ENCODE peak calls at places on chromosome 12, in five cellular contexts. One of them, this sample, is unnamed.

GRCh38 chr12:130994821-130995375 is 41.2 kb downstream of the ADGRD1 start:
- DNase-seq in prostate gland: no peak
- DNase-seq in Panc1: no peak
- DNase-seq in K562: no peak
- DNase-seq in HCT116: no peak
- DNase-seq in this sample: no peak

GRCh38 chr12:110005319-110005973 is 6.2 kb downstream of the ANKRD13A start:
- DNase-seq in prostate gland: no peak
- DNase-seq in Panc1: no peak
- DNase-seq in K562: no peak
- DNase-seq in HCT116: no peak
- DNase-seq in this sample: no peak

GRCh38 chr12:25977047-25977446 is 18.6 kb downstream of the RASSF8 start:
- DNase-seq in prostate gland: no peak
- DNase-seq in Panc1: no peak
- DNase-seq in K562: no peak
- DNase-seq in HCT116: no peak
- DNase-seq in this sample: no peak

GRCh38 chr12:14770495-14771313 is 32.6 kb downstream of the WBP11 start:
- DNase-seq in prostate gland: peak; percentile 98
- DNase-seq in Panc1: peak; percentile 97
- DNase-seq in K562: no peak
- DNase-seq in HCT116: peak; percentile 83
- DNase-seq in this sample: peak; percentile 31

GRCh38 chr12:50322196-50322595 is 38.9 kb upstream of the LIMA1 start:
- DNase-seq in prostate gland: no peak
- DNase-seq in Panc1: no peak
- DNase-seq in K562: no peak
- DNase-seq in HCT116: no peak
- DNase-seq in this sample: no peak

GRCh38 chr12:27555928-27556778 is 32.1 kb downstream of the PPFIBP1 start:
- DNase-seq in prostate gland: no peak
- DNase-seq in Panc1: no peak
- DNase-seq in K562: no peak
- DNase-seq in HCT116: no peak
- DNase-seq in this sample: no peak

GRCh38 chr12:112879191-112879705 is 27.5 kb upstream of the OAS1 start:
- DNase-seq in prostate gland: no peak
- DNase-seq in Panc1: no peak
- DNase-seq in K562: no peak
- DNase-seq in HCT116: no peak
- DNase-seq in this sample: no peak

GRCh38 chr12:42017036-42017435 is 127.6 kb downstream of the GXYLT1 start:
- DNase-seq in prostate gland: no peak
- DNase-seq in Panc1: no peak
- DNase-seq in K562: no peak
- DNase-seq in HCT116: no peak
- DNase-seq in this sample: no peak

GRCh38 chr12:13941258-13942249 is 39.8 kb downstream of the GRIN2B start:
- DNase-seq in prostate gland: no peak
- DNase-seq in Panc1: peak; percentile 18
- DNase-seq in K562: peak; percentile 10
- DNase-seq in HCT116: peak; percentile 77
- DNase-seq in this sample: no peak

GRCh38 chr12:54428050-54429013 is 9.3 kb upstream of the ITGA5 start:
- DNase-seq in prostate gland: no peak
- DNase-seq in Panc1: no peak
- DNase-seq in K562: peak; percentile 41
- DNase-seq in HCT116: no peak
- DNase-seq in this sample: no peak

GRCh38 chr12:111412007-111412829 is 6.5 kb downstream of the SH2B3 start:
- DNase-seq in prostate gland: no peak
- DNase-seq in Panc1: no peak
- DNase-seq in K562: no peak
- DNase-seq in HCT116: no peak
- DNase-seq in this sample: no peak

GRCh38 chr12:91382081-91382543 is 199.5 kb upstream of the DCN start:
- DNase-seq in prostate gland: peak; percentile 82
- DNase-seq in Panc1: peak; percentile 53
- DNase-seq in K562: peak; percentile 48
- DNase-seq in HCT116: peak; percentile 66
- DNase-seq in this sample: no peak

GRCh38 chr12:72359416-72359815 is 87.2 kb downstream of the TRHDE start:
- DNase-seq in prostate gland: no peak
- DNase-seq in Panc1: no peak
- DNase-seq in K562: no peak
- DNase-seq in HCT116: no peak
- DNase-seq in this sample: no peak

GRCh38 chr12:106975098-106975497 is 11.8 kb downstream of the MTERF2 start:
- DNase-seq in prostate gland: no peak
- DNase-seq in Panc1: no peak
- DNase-seq in K562: no peak
- DNase-seq in HCT116: no peak
- DNase-seq in this sample: no peak

DNA sequence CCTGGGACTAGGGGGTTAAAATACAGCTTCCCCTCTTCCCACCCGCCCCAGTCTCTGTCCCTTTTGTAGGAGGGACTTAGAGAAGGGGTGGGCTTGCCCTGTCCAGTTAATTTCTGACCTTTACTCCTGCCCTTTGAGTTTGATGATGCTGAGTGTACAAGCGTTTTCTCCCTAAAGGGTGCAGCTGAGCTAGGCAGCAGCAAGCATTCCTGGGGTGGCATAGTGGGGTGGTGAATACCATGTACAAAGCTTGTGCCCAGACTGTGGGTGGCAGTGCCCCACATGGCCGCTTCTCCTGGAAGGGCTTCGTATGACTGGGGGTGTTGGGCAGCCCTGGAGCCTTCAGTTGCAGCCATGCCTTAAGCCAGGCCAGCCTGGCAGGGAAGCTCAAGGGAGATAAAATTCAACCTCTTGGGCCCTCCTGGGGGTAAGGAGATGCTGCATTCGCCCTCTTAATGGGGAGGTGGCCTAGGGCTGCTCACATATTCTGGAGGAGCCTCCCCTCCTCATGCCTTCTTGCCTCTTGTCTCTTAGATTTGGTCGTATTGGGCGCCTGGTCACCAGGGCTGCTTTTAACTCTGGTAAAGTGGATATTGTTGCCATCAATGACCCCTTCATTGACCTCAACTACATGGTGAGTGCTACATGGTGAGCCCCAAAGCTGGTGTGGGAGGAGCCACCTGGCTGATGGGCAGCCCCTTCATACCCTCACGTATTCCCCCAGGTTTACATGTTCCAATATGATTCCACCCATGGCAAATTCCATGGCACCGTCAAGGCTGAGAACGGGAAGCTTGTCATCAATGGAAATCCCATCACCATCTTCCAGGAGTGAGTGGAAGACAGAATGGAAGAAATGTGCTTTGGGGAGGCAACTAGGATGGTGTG is 1.9 kb downstream of the GAPDH start:
- DNase-seq in prostate gland: no peak
- DNase-seq in Panc1: no peak
- DNase-seq in K562: no peak
- DNase-seq in HCT116: no peak
- DNase-seq in this sample: no peak
- TF ChIP-seq POLR2AphosphoS5 in prostate gland: no peak
- TF ChIP-seq POLR2AphosphoS5 in Panc1: no peak
- TF ChIP-seq POLR2AphosphoS5 in K562: no peak
- TF ChIP-seq POLR2AphosphoS5 in HCT116: peak; percentile 10
- TF ChIP-seq POLR2AphosphoS5 in this sample: peak; percentile 63

GRCh38 chr12:70852416-70853150 is 68.0 kb downstream of the PTPRR start:
- DNase-seq in prostate gland: no peak
- DNase-seq in Panc1: no peak
- DNase-seq in K562: no peak
- DNase-seq in HCT116: no peak
- DNase-seq in this sample: no peak

GRCh38 chr12:70843363-70843762 is 77.2 kb downstream of the PTPRR start:
- DNase-seq in prostate gland: no peak
- DNase-seq in Panc1: no peak
- DNase-seq in K562: no peak
- DNase-seq in HCT116: no peak
- DNase-seq in this sample: no peak

GRCh38 chr12:70849265-70849960 is 71.1 kb downstream of the PTPRR start:
- DNase-seq in prostate gland: no peak
- DNase-seq in Panc1: no peak
- DNase-seq in K562: peak; percentile 8
- DNase-seq in HCT116: peak; percentile 16
- DNase-seq in this sample: no peak

GRCh38 chr12:70845268-70845667 is 75.3 kb downstream of the PTPRR start:
- DNase-seq in prostate gland: no peak
- DNase-seq in Panc1: no peak
- DNase-seq in K562: no peak
- DNase-seq in HCT116: no peak
- DNase-seq in this sample: no peak

GRCh38 chr12:70847871-70848270 is 72.7 kb downstream of the PTPRR start:
- DNase-seq in prostate gland: no peak
- DNase-seq in Panc1: no peak
- DNase-seq in K562: no peak
- DNase-seq in HCT116: no peak
- DNase-seq in this sample: no peak
- TF ChIP-seq POLR2AphosphoS5 in prostate gland: no peak
- TF ChIP-seq POLR2AphosphoS5 in Panc1: no peak
- TF ChIP-seq POLR2AphosphoS5 in K562: no peak
- TF ChIP-seq POLR2AphosphoS5 in HCT116: no peak
- TF ChIP-seq POLR2AphosphoS5 in this sample: no peak

DNA sequence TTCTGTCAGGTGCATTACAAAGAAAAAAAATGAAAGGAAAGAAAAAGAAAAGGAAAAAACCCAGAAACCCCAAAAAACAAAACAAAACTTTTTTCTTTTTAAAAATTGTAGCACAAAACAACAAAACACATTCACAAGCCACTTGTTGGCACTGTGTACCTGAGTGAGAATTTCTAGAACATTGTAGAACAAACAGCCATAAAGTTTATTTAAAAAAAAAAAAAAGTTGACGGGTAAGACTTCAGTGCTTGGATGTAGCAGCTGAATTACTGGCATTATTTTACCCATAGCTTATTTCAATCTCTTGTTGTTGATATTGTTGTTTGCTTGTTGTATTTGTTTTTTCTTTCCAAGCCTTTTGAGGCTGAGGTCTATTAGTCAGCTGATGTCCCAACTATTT is 415.8 kb downstream of the SOX5 start:
- DNase-seq in prostate gland: no peak
- DNase-seq in Panc1: no peak
- DNase-seq in K562: no peak
- DNase-seq in HCT116: no peak
- DNase-seq in this sample: no peak
- TF ChIP-seq POLR2AphosphoS5 in prostate gland: no peak
- TF ChIP-seq POLR2AphosphoS5 in Panc1: no peak
- TF ChIP-seq POLR2AphosphoS5 in K562: no peak
- TF ChIP-seq POLR2AphosphoS5 in HCT116: no peak
- TF ChIP-seq POLR2AphosphoS5 in this sample: no peak

GRCh38 chr12:116821291-116821690 is 60.0 kb downstream of the HRK start:
- DNase-seq in prostate gland: no peak
- DNase-seq in Panc1: no peak
- DNase-seq in K562: no peak
- DNase-seq in HCT116: no peak
- DNase-seq in this sample: no peak

GRCh38 chr12:116818948-116819832 is 62.1 kb downstream of the HRK start:
- DNase-seq in prostate gland: peak; percentile 85
- DNase-seq in Panc1: peak; percentile 28
- DNase-seq in K562: peak; percentile 99
- DNase-seq in HCT116: peak; percentile 76
- DNase-seq in this sample: peak; percentile 88

GRCh38 chr12:116818341-116818856 is 62.8 kb downstream of the HRK start:
- DNase-seq in prostate gland: peak; percentile 36
- DNase-seq in Panc1: no peak
- DNase-seq in K562: no peak
- DNase-seq in HCT116: no peak
- DNase-seq in this sample: no peak

GRCh38 chr12:116820077-116820656 is 61.1 kb downstream of the HRK start:
- DNase-seq in prostate gland: no peak
- DNase-seq in Panc1: no peak
- DNase-seq in K562: no peak
- DNase-seq in HCT116: no peak
- DNase-seq in this sample: no peak
- TF ChIP-seq POLR2AphosphoS5 in prostate gland: no peak
- TF ChIP-seq POLR2AphosphoS5 in Panc1: no peak
- TF ChIP-seq POLR2AphosphoS5 in K562: no peak
- TF ChIP-seq POLR2AphosphoS5 in HCT116: no peak
- TF ChIP-seq POLR2AphosphoS5 in this sample: no peak

GRCh38 chr12:132578118-132578517 is 32.3 kb downstream of the LRCOL1 start:
- DNase-seq in prostate gland: no peak
- DNase-seq in Panc1: no peak
- DNase-seq in K562: no peak
- DNase-seq in HCT116: no peak
- DNase-seq in this sample: no peak
- TF ChIP-seq POLR2AphosphoS5 in prostate gland: no peak
- TF ChIP-seq POLR2AphosphoS5 in Panc1: no peak
- TF ChIP-seq POLR2AphosphoS5 in K562: no peak
- TF ChIP-seq POLR2AphosphoS5 in HCT116: no peak
- TF ChIP-seq POLR2AphosphoS5 in this sample: no peak

GRCh38 chr12:117034691-117035090 is 64.5 kb downstream of the TESC start:
- DNase-seq in prostate gland: no peak
- DNase-seq in Panc1: no peak
- DNase-seq in K562: no peak
- DNase-seq in HCT116: no peak
- DNase-seq in this sample: no peak

GRCh38 chr12:117033382-117034045 is 65.7 kb downstream of the TESC start:
- DNase-seq in prostate gland: peak; percentile 53
- DNase-seq in Panc1: no peak
- DNase-seq in K562: no peak
- DNase-seq in HCT116: no peak
- DNase-seq in this sample: no peak

GRCh38 chr12:117031843-117032592 is 67.2 kb downstream of the TESC start:
- DNase-seq in prostate gland: no peak
- DNase-seq in Panc1: no peak
- DNase-seq in K562: no peak
- DNase-seq in HCT116: no peak
- DNase-seq in this sample: no peak

GRCh38 chr12:117034249-117034648 is 65.0 kb downstream of the TESC start:
- DNase-seq in prostate gland: no peak
- DNase-seq in Panc1: no peak
- DNase-seq in K562: no peak
- DNase-seq in HCT116: no peak
- DNase-seq in this sample: no peak

DNA sequence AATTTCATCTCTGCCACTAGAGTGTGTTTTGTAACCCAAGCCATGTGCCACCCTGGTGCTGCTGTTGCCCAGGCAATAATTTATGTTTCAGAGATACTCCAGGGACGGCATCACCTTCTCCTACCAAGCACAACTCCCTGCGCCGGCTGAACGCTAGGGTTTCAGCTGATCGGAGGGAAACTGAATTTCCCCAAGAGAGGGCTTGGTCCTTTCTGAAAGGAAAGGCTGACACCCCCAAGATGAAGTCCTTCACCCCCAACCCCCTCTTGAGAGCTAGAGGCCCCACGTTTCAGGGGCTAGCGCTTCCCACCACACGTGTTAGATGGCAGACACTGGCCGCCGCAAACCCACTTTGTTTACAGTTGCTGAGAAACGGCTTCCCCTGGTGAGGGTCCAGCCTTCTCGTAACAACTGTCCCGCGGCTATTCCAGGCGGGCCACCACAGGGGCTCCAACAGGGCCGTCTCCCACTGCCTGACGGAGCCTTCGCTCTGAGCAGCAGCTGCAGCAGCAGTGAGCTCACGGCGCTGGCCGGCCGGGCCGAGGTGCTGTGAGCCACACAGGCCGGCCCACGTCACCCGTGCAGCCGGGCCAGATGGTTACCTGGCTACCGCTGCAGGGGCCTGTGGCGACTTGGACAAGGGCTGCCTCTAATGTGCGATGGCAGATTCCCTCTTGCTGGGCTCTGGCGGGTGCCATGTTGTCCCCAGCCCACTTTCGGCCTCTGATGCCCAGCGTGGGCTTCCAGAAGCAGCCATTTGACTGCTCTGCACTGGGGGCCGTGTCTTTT is 66.4 kb downstream of the TESC start:
- DNase-seq in prostate gland: no peak
- DNase-seq in Panc1: no peak
- DNase-seq in K562: no peak
- DNase-seq in HCT116: no peak
- DNase-seq in this sample: no peak
- TF ChIP-seq POLR2AphosphoS5 in prostate gland: no peak
- TF ChIP-seq POLR2AphosphoS5 in Panc1: no peak
- TF ChIP-seq POLR2AphosphoS5 in K562: no peak
- TF ChIP-seq POLR2AphosphoS5 in HCT116: no peak
- TF ChIP-seq POLR2AphosphoS5 in this sample: no peak

This sample was measured in GM12892.